ENCODE peak calls at places on chromosomes 3 and 15, in eight cellular contexts. Q, L, J, O, H, Y, B and A are unnamed samples. For H3K4me1, the result is how much of the 10 kb centered on the place peaks cover.

GRCh38 chr3:37400355-37400754 is 226.0 kb upstream of the LRRFIP2 start:
- DNase-seq in Q (no peak), L (no peak), J (no peak), O (no peak), H (no peak), Y (no peak), B (no peak), A (no peak)

GRCh38 chr3:16794251-16794650 is 90.5 kb upstream of the PLCL2 start:
- DNase-seq in Q (no peak), L (no peak), J (no peak), O (no peak), H (no peak), Y (no peak), B (no peak), A (no peak)

GRCh38 chr15:48063411-48063985 is 57.3 kb upstream of the SLC24A5 start:
- DNase-seq in Q (no peak), L (no peak), J (no peak), O (no peak), H (no peak), Y (no peak), B (no peak), A (no peak)

GRCh38 chr3:23750573-23751484 is 54.9 kb upstream of the UBE2E1 start:
- DNase-seq in Q (no peak), L (no peak), J (no peak), O (no peak), H (no peak), Y (no peak), B (no peak), A (no peak)

GRCh38 chr3:132231633-132232032 is 85.6 kb upstream of the ACP3 start:
- DNase-seq in Q (no peak), L (no peak), J (peak), O (peak), H (no peak), Y (no peak), B (no peak), A (no peak)

GRCh38 chr3:127443581-127444375 is 146.8 kb downstream of the TPRA1 start:
- DNase-seq in Q (no peak), L (no peak), J (no peak), O (no peak), H (peak), Y (no peak), B (no peak), A (no peak)

GRCh38 chr3:96863129-96863740 is 48.8 kb downstream of the EPHA6 start:
- DNase-seq in Q (peak), L (no peak), J (peak), O (no peak), H (no peak), Y (no peak), B (peak), A (no peak)

GRCh38 chr15:75104804-75105557 is 81.6 kb downstream of the PPCDC start:
- DNase-seq in Q (peak), L (no peak), J (peak), O (peak), H (no peak), Y (peak), B (no peak), A (peak)

GRCh38 chr3:121698914-121699313 is 38.2 kb upstream of the HCLS1 start:
- DNase-seq in Q (no peak), L (no peak), J (no peak), O (no peak), H (no peak), Y (peak), B (no peak), A (no peak)

GRCh38 chr3:10337323-10338163 is 16.6 kb upstream of the SEC13 start:
- DNase-seq in Q (no peak), L (no peak), J (no peak), O (no peak), H (no peak), Y (no peak), B (no peak), A (no peak)

GRCh38 chr3:124821356-124821755 is 65.8 kb downstream of the ITGB5 start:
- DNase-seq in Q (no peak), L (no peak), J (no peak), O (no peak), H (no peak), Y (no peak), B (no peak), A (no peak)

GRCh38 chr15:100601158-100601557 is 826 bp downstream of the LINS1 start:
- DNase-seq in Q (no peak), L (no peak), J (no peak), O (no peak), H (no peak), Y (no peak), B (no peak), A (no peak)

GRCh38 chr3:73144276-73144675 is 82.8 kb downstream of the EBLN2 start:
- DNase-seq in Q (no peak), L (no peak), J (no peak), O (no peak), H (no peak), Y (peak), B (no peak), A (no peak)

GRCh38 chr3:160665784-160666526 is 11.0 kb upstream of the ARL14 start:
- DNase-seq in Q (peak), L (no peak), J (peak), O (no peak), H (no peak), Y (no peak), B (no peak), A (no peak)

GRCh38 chr3:172177046-172177445 is 137.7 kb downstream of the FNDC3B start:
- DNase-seq in Q (no peak), L (no peak), J (peak), O (no peak), H (no peak), Y (peak), B (no peak), A (no peak)

GRCh38 chr15:39770748-39771689 is 11.6 kb downstream of the FSIP1 start:
- DNase-seq in Q (no peak), L (no peak), J (peak), O (no peak), H (no peak), Y (no peak), B (no peak), A (no peak)

GRCh38 chr3:57856675-57857074 is 100.6 kb downstream of the SLMAP start:
- DNase-seq in Q (no peak), L (no peak), J (peak), O (no peak), H (no peak), Y (no peak), B (no peak), A (no peak)

GRCh38 chr3:78802588-78802930 is 965.2 kb downstream of the ROBO1 start:
- DNase-seq in Q (no peak), L (no peak), J (no peak), O (no peak), H (no peak), Y (no peak), B (no peak), A (no peak)

GRCh38 chr15:62067448-62068044 is 769 bp downstream of the C2CD4A start:
- DNase-seq in Q (peak), L (no peak), J (no peak), O (no peak), H (peak), Y (no peak), B (peak), A (no peak)

GRCh38 chr3:149120051-149120972 is 9.1 kb upstream of the HPS3 start:
- DNase-seq in Q (no peak), L (no peak), J (peak), O (peak), H (no peak), Y (peak), B (no peak), A (no peak)

GRCh38 chr3:43161684-43162512 is 56.0 kb upstream of the POMGNT2 start:
- DNase-seq in Q (no peak), L (no peak), J (peak), O (no peak), H (no peak), Y (no peak), B (no peak), A (no peak)

GRCh38 chr15:81011593-81011992 is 10.9 kb downstream of the TLNRD1 start:
- DNase-seq in Q (no peak), L (no peak), J (peak), O (no peak), H (no peak), Y (no peak), B (no peak), A (no peak)

GRCh38 chr15:85667491-85668424 is 127.0 kb downstream of the KLHL25 start:
- DNase-seq in Q (peak), L (peak), J (peak), O (peak), H (no peak), Y (peak), B (peak), A (peak)

GRCh38 chr3:182969853-182970252 is 10.5 kb downstream of the DCUN1D1 start:
- DNase-seq in Q (no peak), L (no peak), J (no peak), O (no peak), H (no peak), Y (no peak), B (no peak), A (no peak)

GRCh38 chr3:146313411-146314111 is 62.7 kb upstream of the PLSCR4 start:
- DNase-seq in Q (no peak), L (no peak), J (peak), O (peak), H (no peak), Y (no peak), B (no peak), A (no peak)

GRCh38 chr3:178384302-178384939 is 151.8 kb upstream of the KCNMB2 start:
- DNase-seq in Q (no peak), L (no peak), J (no peak), O (no peak), H (no peak), Y (no peak), B (no peak), A (no peak)

GRCh38 chr15:68528891-68529290 is 49.9 kb upstream of the CORO2B start:
- DNase-seq in Q (no peak), L (no peak), J (no peak), O (no peak), H (no peak), Y (no peak), B (no peak), A (no peak)

GRCh38 chr3:57556459-57557087 is 499 bp downstream of the PDE12 start:
- DNase-seq in Q (peak), L (no peak), J (no peak), O (no peak), H (peak), Y (no peak), B (peak), A (no peak)

GRCh38 chr3:72745146-72745976 is 102.9 kb downstream of the SHQ1 start:
- DNase-seq in Q (peak), L (no peak), J (peak), O (no peak), H (peak), Y (no peak), B (no peak), A (no peak)

GRCh38 chr15:27410986-27411385 is 440.0 kb downstream of the GABRG3 start:
- DNase-seq in Q (no peak), L (no peak), J (no peak), O (no peak), H (no peak), Y (no peak), B (no peak), A (no peak)

GRCh38 chr3:170690133-170690981 is 104.5 kb upstream of the SLC7A14 start:
- DNase-seq in Q (peak), L (no peak), J (peak), O (peak), H (peak), Y (peak), B (peak), A (peak)

GRCh38 chr3:3573341-3573740 is 225.9 kb upstream of the LRRN1 start:
- DNase-seq in Q (no peak), L (no peak), J (no peak), O (no peak), H (no peak), Y (no peak), B (no peak), A (no peak)

GRCh38 chr3:101544181-101544850 is 17.4 kb upstream of the TRMT10C start:
- DNase-seq in Q (no peak), L (no peak), J (no peak), O (no peak), H (no peak), Y (no peak), B (no peak), A (no peak)

GRCh38 chr3:105368575-105369500 is 2.1 kb downstream of the ALCAM start:
- DNase-seq in Q (peak), L (no peak), J (peak), O (peak), H (peak), Y (peak), B (peak), A (peak)

GRCh38 chr3:115800489-115801080 is 177.3 kb downstream of the GAP43 start:
- DNase-seq in Q (no peak), L (no peak), J (peak), O (no peak), H (no peak), Y (no peak), B (no peak), A (no peak)

DNA sequence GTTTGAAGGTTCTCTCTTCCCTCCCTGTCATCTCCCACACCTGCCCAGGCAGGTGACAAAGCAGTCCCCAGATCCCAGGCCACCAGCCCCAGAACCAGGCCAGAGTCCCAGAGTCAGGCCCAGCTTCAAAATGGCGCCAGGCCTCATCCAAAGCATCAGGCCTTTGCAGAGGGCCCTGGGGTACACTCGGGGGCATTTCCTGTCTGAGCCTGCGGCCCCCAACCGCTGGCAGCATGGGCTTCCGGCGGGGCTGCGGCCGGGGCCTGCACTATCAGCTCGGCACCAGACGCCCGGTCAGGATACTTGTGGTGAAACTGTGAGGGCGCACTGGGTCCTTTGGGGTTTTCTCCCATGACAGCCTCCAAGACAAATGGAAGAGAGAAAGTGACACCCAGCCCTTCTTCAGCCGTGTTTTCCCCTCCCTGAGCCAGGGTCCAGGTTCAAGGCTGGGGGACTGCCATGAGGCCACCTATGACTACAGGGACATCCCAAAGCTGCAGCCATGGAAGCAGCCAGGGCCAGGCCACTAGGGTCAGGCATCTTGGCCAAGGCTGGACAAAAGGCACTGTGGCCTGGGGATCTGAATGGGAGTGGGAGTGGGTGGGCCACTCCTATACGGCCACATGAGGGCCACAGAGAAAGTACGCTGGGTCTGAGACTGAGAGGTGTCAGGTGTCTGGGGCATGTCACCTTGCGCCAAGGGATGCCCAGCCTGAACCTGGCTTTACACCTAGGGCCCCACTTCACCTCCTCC is 33.9 kb downstream of the RPN1 start:
- DNase-seq in Q (no peak), L (no peak), J (no peak), O (no peak), H (no peak), Y (no peak), B (peak), A (no peak)
- H3K27ac ChIP-seq in Q (peak), L (no peak), J (no peak), O (no peak), H (peak), Y (peak), B (no peak), A (no peak)

DNA sequence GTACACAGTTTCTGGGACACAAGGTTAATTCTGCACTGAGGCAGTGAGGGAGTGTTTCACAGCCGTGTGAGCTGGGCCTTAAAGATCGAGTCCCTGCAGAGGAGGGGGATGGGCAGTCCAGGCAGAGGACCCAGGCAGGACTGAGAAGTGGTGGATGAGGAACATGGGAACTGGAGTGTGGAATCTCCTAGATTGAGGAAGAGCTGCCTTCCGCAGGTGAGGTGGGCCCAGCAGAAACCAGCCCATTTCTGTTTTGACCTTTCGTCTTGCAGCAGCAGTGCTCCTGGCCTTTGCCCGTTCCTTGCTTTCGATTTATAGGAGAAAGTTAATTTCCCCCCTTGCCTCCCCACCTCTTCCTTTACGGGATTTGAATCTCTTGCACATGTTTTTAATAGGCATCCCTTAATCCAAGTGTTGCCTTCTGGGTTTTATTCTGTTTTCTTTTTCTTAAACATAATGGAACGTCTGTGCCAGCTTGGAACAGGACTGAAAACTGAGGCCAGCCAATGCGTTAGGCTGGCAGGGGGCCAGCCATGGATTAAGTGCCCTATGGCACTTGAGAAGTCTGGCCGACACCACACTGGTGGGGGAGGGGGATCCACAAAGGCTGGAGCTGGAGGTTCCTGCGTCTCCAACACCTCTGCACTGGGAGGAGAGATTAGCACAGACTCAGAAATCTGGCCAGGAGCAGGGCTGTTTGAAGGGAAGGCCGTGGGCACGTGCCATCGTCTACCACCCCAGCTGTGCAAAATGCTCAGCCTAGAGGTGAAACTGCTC is 78.1 kb downstream of the AAGAB start:
- DNase-seq in Q (no peak), L (no peak), J (no peak), O (no peak), H (peak), Y (no peak), B (peak), A (peak)
- H3K4me1 ChIP-seq in Q (under half), L (under half), J (half or more), O (half or more), H (under half), Y (under half), B (under half), A (under half)

GRCh38 chr3:138469869-138470268 is 35.5 kb downstream of the ESYT3 start:
- DNase-seq in Q (no peak), L (no peak), J (no peak), O (no peak), H (no peak), Y (no peak), B (no peak), A (peak)
- H3K4me3 ChIP-seq in Q (no peak), L (no peak), J (no peak), O (no peak), H (no peak), Y (no peak), B (no peak), A (no peak)

GRCh38 chr3:89525597-89525996 is 418.2 kb downstream of the EPHA3 start:
- DNase-seq in Q (no peak), L (no peak), J (no peak), O (no peak), H (no peak), Y (no peak), B (no peak), A (no peak)
- H3K27ac ChIP-seq in Q (no peak), L (no peak), J (no peak), O (no peak), H (no peak), Y (no peak), B (no peak), A (no peak)

DNA sequence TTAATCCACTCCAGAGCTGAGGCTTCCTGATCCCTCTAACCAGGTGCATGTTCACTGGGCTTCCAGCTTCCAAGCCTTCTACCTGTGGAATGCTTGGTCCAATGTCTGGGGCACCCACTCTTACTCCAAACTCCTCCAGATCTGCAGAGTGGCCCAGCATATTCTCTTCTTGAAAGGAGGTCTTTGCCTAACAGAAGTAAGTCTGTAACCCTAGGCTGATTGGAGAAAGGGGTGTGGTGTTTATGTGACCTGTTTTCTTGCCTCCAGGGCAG is 105.5 kb downstream of the RPLP1 start:
- DNase-seq in Q (no peak), L (no peak), J (no peak), O (no peak), H (no peak), Y (no peak), B (no peak), A (no peak)
- H3K4me1 ChIP-seq in Q (under half), L (under half), J (under half), O (under half), H (half or more), Y (under half), B (under half), A (under half)

GRCh38 chr15:38242055-38242454 is 10.6 kb upstream of the SPRED1 start:
- DNase-seq in Q (no peak), L (no peak), J (no peak), O (no peak), H (no peak), Y (no peak), B (no peak), A (no peak)
- H3K4me3 ChIP-seq in Q (no peak), L (no peak), J (no peak), O (no peak), H (no peak), Y (no peak), B (no peak), A (no peak)